ENCODE peak calls at places on chromosome 2, in five cellular contexts. A is HEK293T, Q is sciatic nerve, J is HL-60, D is fibroblast of lung. S is an unnamed sample.
A peak's percentile ranks its signal among the peaks of the same experiment; 100 is the strongest.

GRCh38 chr2:81234711-81235110 is 930.2 kb upstream of the LRRTM1 start:
- DNase-seq in A (no peak), Q (no peak), J (no peak), D (no peak), S (no peak)

GRCh38 chr2:101081508-101081907 is 69.7 kb downstream of the TBC1D8 start:
- DNase-seq in A (no peak), Q (no peak), J (no peak), D (no peak), S (no peak)

GRCh38 chr2:119126650-119127049 is 31.9 kb downstream of the C1QL2 start:
- DNase-seq in A (peak; percentile 72), Q (no peak), J (peak; percentile 34), D (no peak), S (no peak)

GRCh38 chr2:180416553-180417113 is 409.5 kb upstream of the CWC22 start:
- DNase-seq in A (no peak), Q (no peak), J (no peak), D (no peak), S (no peak)

GRCh38 chr2:157194097-157194688 is 63.3 kb upstream of the GALNT5 start:
- DNase-seq in A (peak; percentile 31), Q (no peak), J (peak; percentile 12), D (peak; percentile 62), S (peak; percentile 65)

GRCh38 chr2:51782874-51783765 is 751.2 kb upstream of the NRXN1 start:
- DNase-seq in A (no peak), Q (no peak), J (no peak), D (peak; percentile 58), S (no peak)

GRCh38 chr2:14134737-14135136 is 497.8 kb upstream of the LRATD1 start:
- DNase-seq in A (no peak), Q (no peak), J (no peak), D (no peak), S (no peak)

GRCh38 chr2:163800889-163801498 is 65.2 kb upstream of the FIGN start:
- DNase-seq in A (peak; percentile 60), Q (no peak), J (no peak), D (peak; percentile 86), S (peak; percentile 80)

GRCh38 chr2:172740871-172741270 is 5.2 kb downstream of the RAPGEF4 start:
- DNase-seq in A (no peak), Q (no peak), J (no peak), D (no peak), S (no peak)

GRCh38 chr2:241519669-241520068 is 11.3 kb upstream of the STK25 start:
- DNase-seq in A (no peak), Q (no peak), J (no peak), D (no peak), S (no peak)

GRCh38 chr2:160977376-160977775 is 182.9 kb upstream of the TANK start:
- DNase-seq in A (no peak), Q (no peak), J (no peak), D (no peak), S (no peak)

GRCh38 chr2:240505946-240506345 is 51.8 kb downstream of the ANKMY1 start:
- DNase-seq in A (no peak), Q (peak; percentile 34), J (no peak), D (no peak), S (no peak)

GRCh38 chr2:172921538-172922236 is 154.0 kb upstream of the MAP3K20 start:
- DNase-seq in A (no peak), Q (no peak), J (no peak), D (peak; percentile 78), S (no peak)

GRCh38 chr2:26325851-26326250 is 20.1 kb upstream of the SELENOI start:
- DNase-seq in A (no peak), Q (no peak), J (no peak), D (peak; percentile 67), S (no peak)

S was measured in HAP-1.